ENCODE peak calls at places on chromosomes 12 and 14, in six cellular contexts. X is anterior cingulate cortex; S is left kidney; C is mucosa of descending colon; H is stromal cell of bone marrow; T is stimulated activated CD8-positive, alpha-beta memory T cell treated with anti-CD3 and anti-CD28 coated beads, Interleukin-2, amount 100 ng/mL, for 1 hour. R is an unnamed sample.

GRCh38 chr12:6342140-6342889 is 439 bp upstream of the TNFRSF1A start:
- DNase-seq in C (no peak), H (no peak), T (no peak), X (no peak), S (peak), R (no peak)

GRCh38 chr14:37034410-37035285 is 137.8 kb downstream of the SLC25A21 start:
- DNase-seq in S (peak), H (peak), T (no peak), C (no peak), X (no peak), R (no peak)

GRCh38 chr12:93868771-93869170 is 191.6 kb downstream of the CRADD start:
- DNase-seq in H (peak), S (no peak), T (no peak), X (no peak), C (no peak), R (no peak)

GRCh38 chr14:100022772-100023451 is 42.3 kb upstream of the EVL start:
- DNase-seq in X (no peak), T (no peak), C (no peak), S (peak), H (peak), R (no peak)

GRCh38 chr12:49358548-49359141 is 8.6 kb upstream of the SPATS2 start:
- DNase-seq in S (peak), X (peak), C (no peak), H (no peak), T (no peak), R (peak)

GRCh38 chr14:28785096-28785952 is 18.7 kb downstream of the FOXG1 start:
- DNase-seq in H (no peak), X (peak), C (no peak), S (peak), T (no peak), R (no peak)

GRCh38 chr12:39417916-39418315 is 25.0 kb downstream of the KIF21A start:
- DNase-seq in T (no peak), H (no peak), S (no peak), C (no peak), X (no peak), R (no peak)

GRCh38 chr14:100114109-100114765 is 45.2 kb downstream of the DEGS2 start:
- DNase-seq in C (no peak), H (no peak), S (peak), T (no peak), X (no peak), R (no peak)

GRCh38 chr14:92646952-92647461 is 101.4 kb downstream of the LGMN start:
- DNase-seq in C (peak), X (no peak), H (peak), S (peak), T (no peak), R (peak)